ENCODE peak calls at places on chromosomes 12 and 14, in eight cellular contexts. Y is BJ, R is H7, L is upper lobe of right lung, B is right atrium auricular region, S is right lobe of liver, Z is upper lobe of left lung, E is neuronal stem cell. K is an unnamed sample. For H3K36me3 and H3K27me3, the result is how much of the 10 kb centered on the place peaks cover.

GRCh38 chr14:92726135-92726932 is 22.1 kb downstream of the LGMN start:
- DNase-seq in R (no peak), Y (no peak), Z (peak), S (peak), L (peak), B (peak), E (no peak), K (peak)

GRCh38 chr12:14948672-14949071 is 10.3 kb upstream of the ERP27 start:
- DNase-seq in Y (no peak), R (peak), E (no peak), S (no peak), L (no peak), B (no peak), Z (no peak), K (peak)

GRCh38 chr12:33251548-33251947 is 188.1 kb downstream of the SYT10 start:
- DNase-seq in E (no peak), Z (no peak), L (no peak), S (no peak), R (no peak), B (no peak), Y (no peak), K (no peak)

GRCh38 chr12:15244341-15244740 is 23.1 kb upstream of the RERG start:
- DNase-seq in Y (no peak), E (no peak), Z (no peak), S (no peak), L (no peak), R (no peak), B (no peak), K (no peak)

GRCh38 chr14:63949696-63950095 is 96.9 kb downstream of the SYNE2 start:
- DNase-seq in R (no peak), B (no peak), Z (no peak), S (no peak), L (no peak), E (no peak), Y (no peak), K (peak)

GRCh38 chr14:101217972-101218371 is 314.4 kb upstream of the RTL1 start:
- DNase-seq in R (no peak), Z (peak), E (no peak), Y (no peak), S (peak), L (no peak), B (peak), K (no peak)

GRCh38 chr12:62917066-62917465 is 17.9 kb downstream of the PPM1H start:
- DNase-seq in Z (no peak), E (no peak), L (no peak), R (no peak), Y (no peak), B (no peak), S (no peak), K (no peak)

GRCh38 chr12:69024413-69024812 is 91.4 kb upstream of the CPM start:
- DNase-seq in E (no peak), B (no peak), Y (no peak), Z (peak), S (peak), L (peak), R (no peak), K (peak)

GRCh38 chr12:76762556-76762955 is 1.4 kb upstream of the ZDHHC17 start:
- DNase-seq in B (no peak), L (no peak), Y (no peak), R (peak), S (no peak), E (peak), Z (no peak), K (no peak)

GRCh38 chr14:101573289-101573688 is 12.0 kb downstream of the DIO3 start:
- DNase-seq in L (no peak), Y (no peak), E (no peak), S (no peak), B (no peak), Z (no peak), R (no peak), K (no peak)

GRCh38 chr12:52645120-52645761 is 6.8 kb downstream of the KRT2 start:
- DNase-seq in L (no peak), R (no peak), B (no peak), E (no peak), S (no peak), Z (no peak), Y (no peak), K (peak)

DNA sequence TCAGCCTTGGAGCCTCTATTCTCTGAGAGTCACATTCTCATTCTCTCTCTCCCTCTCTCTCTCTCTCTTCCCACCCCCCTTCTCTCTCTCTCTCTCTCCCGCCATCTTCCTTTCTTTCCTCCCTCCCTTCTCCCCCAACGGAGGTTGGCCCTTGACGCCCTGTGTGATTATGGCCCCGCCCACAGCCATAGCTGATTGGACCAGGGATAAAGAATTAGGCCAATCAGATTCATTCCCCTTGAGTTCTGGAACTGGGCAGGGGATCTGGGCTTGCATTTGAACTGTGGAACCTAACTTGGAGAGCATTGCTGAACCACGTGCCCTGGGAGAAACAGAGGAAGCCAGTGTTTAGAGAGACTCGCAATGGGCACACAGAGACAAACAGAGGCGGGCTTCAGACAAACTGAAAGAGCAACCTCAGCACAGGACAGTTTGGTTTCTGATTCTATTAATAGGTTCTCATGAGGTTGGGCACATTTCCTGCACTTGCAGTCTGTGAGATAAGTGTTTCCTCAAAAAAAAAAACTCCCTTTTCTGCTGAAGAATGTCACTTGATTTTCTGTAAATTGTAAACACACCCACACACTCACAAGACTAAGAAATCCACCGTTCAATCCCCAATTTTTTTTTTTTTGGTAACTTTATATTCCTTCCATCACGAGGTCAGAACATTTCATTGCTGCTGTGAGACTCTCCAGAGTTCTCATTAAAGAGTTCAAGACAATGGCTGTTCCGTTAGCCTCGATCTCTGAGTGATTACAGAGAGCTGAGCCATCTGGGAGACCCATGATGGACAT is 3.6 kb upstream of the P2RX7 start:
- DNase-seq in Y (no peak), R (peak), E (no peak), Z (peak), S (peak), B (peak), L (peak), K (peak)
- H3K4me3 ChIP-seq in Y (no peak), R (no peak), E (no peak), Z (peak), S (no peak), B (no peak), L (no peak), K (no peak)

GRCh38 chr12:19144287-19144686 is 14.8 kb downstream of the PLEKHA5 start:
- DNase-seq in R (no peak), L (no peak), S (no peak), Z (no peak), B (no peak), Y (no peak), E (no peak), K (no peak)

GRCh38 chr12:19142499-19142898 is 13.0 kb downstream of the PLEKHA5 start:
- DNase-seq in R (no peak), S (no peak), L (no peak), Y (no peak), Z (no peak), B (no peak), E (no peak), K (no peak)

GRCh38 chr12:19140381-19141236 is 11.1 kb downstream of the PLEKHA5 start:
- DNase-seq in B (no peak), L (no peak), E (no peak), Y (no peak), S (peak), R (no peak), Z (no peak), K (no peak)

GRCh38 chr12:19139795-19140194 is 10.3 kb downstream of the PLEKHA5 start:
- DNase-seq in Y (no peak), E (no peak), L (no peak), S (no peak), B (no peak), R (no peak), Z (no peak), K (no peak)

DNA sequence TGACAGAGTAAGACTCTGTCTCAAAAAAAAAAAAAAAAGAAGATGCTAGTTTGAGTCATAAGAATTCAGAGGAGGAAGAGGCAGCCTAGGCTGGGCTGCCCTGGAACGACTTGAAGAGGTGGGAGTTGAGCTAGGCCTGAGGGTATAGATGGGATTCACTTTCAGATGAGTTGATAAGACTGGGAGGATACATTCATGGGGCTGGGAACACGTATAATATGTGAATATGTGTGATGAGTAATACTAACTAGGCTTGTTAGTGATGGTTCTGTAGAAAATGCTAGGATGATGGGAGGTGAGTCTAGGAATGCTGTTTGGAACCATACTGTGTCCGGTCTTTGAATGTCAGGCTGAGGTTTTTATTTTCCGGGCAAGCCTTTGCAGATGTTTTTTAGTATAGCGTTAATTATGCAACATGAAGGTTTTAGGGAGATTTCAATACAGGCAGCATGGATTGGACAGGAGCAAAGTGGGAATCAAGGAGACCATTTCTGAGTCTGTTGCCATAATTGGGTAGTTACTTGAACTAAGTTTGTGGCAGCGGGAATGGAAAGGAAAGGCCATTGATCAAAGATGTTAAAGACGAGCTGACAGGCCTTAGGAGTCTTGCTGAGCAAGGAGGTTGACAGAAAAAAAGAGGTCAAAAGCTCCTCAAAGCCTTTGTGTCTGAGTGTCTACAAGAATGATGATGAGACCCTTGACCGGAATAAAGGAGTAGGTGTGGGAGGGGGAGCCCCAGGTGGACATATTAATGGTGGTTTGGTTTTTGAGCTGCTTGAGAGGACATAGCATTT is 9.2 kb downstream of the PLEKHA5 start:
- DNase-seq in Y (peak), S (no peak), L (no peak), Z (no peak), R (no peak), E (peak), B (no peak), K (peak)
- H3K36me3 ChIP-seq in Y (under half), S (under half), L (under half), Z (under half), R (under half), E (under half), B (under half), K (under half)

DNA sequence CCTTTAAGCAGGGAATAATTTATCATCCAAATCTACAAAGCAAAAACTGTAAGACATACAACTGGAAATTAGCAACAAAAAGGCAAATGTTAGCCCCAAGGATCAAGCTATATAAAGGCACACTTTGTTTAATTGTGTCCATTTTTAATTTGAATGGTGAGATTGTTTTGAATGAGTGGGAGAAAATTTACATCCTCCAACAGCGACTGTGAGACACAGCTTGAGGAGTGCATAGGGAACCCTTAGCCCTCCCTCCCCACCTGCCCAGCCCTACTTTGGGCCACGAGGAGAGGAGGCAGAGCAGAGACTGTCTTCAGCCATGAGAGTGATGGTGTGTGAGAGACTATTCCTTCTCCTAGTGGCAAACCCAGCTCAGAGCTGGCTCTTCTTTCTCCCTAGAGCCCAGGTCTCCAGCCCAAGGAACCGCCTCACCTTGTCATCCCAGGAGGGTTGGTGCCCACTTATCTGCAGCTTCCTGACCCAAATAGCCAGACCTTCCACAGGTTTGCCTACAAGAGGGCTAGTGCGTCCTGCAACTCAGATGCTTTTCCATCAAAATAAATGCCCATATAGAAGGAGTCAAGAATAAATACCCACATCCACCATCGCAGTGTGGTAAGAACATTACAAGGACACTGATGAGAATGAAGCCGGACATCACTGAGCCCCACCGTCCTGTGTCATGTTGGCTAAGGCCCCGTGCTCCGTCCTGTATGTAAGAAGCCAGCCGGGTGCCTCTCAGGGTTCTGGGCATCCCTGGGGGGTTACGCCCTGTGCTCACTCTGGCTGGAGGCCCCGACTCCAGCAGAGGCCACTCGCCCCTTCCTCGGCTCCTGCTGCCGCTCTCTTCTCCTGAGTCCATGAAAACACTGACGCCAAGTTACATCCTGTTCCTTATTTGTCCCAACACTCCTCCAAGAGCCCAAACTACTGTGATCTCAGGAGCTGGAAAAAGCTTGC is 36.4 kb upstream of the C14orf180 start:
- DNase-seq in Y (no peak), R (peak), L (no peak), Z (no peak), S (no peak), E (no peak), B (no peak), K (no peak)
- H3K27me3 ChIP-seq in Y (under half), R (under half), L (under half), Z (under half), S (under half), E (under half), B (under half), K (under half)

GRCh38 chr12:132161796-132162507 is 17.7 kb downstream of the NOC4L start:
- DNase-seq in E (no peak), L (peak), R (no peak), B (no peak), S (no peak), Y (no peak), Z (no peak), K (no peak)
- H3K4me3 ChIP-seq in E (no peak), L (no peak), R (no peak), B (no peak), S (no peak), Y (no peak), Z (no peak), K (no peak)

DNA sequence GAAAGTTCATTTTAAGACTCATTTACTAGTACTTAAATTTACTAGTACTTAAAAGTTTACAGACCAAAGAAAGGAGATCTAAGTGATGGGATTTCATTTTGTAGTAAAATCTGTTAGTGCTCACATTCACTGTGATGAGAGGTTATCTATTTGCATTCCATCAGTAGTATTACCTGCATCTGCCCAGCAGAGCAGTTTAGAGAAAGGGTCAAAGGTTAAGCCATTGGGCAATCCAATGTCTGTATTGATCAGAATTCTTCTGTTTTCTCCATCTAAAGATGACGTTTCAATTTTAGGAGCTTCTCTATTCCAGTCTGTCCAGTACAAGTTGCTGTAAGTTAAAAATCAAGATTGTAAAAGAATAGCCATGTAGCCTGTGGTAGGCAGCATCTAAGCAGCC is 18.3 kb downstream of the RTRAF start:
- DNase-seq in Y (no peak), B (no peak), E (no peak), R (no peak), Z (no peak), L (no peak), S (no peak), K (no peak)
- H3K36me3 ChIP-seq in Y (under half), B (half or more), E (under half), R (under half), Z (under half), L (half or more), S (under half), K (under half)

DNA sequence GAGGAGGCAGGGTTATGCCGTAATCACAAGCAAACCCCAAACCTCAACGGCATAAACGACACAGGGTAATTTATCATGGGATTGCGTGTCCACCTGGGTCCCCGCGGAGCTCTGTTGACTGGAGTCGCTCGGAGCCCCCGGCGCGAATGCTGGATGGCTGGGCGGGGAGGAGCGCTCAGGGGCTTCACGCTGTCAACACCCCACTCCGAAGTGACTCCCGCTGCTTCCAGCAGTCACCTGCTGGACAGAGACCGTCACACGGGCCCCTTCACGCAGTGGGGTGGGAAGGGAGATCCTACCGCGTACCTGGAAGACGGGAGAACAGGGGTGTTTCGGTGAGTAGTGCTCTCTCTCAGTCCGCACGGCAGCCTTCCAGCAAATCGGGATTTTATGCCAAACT is 4.4 kb upstream of the GALNT9 start:
- DNase-seq in L (no peak), B (no peak), R (no peak), E (no peak), S (no peak), Z (no peak), Y (no peak), K (no peak)
- H3K27me3 ChIP-seq in L (under half), B (under half), R (under half), E (under half), S (under half), Z (under half), Y (under half), K (under half)

GRCh38 chr12:53994691-53995310 is 5.2 kb upstream of the HOXC9 start:
- DNase-seq in S (no peak), L (no peak), Z (no peak), Y (no peak), E (no peak), B (no peak), R (peak), K (no peak)

GRCh38 chr12:53994268-53994690 is 5.7 kb upstream of the HOXC9 start:
- DNase-seq in B (no peak), E (no peak), R (peak), Y (no peak), Z (no peak), L (no peak), S (no peak), K (no peak)

GRCh38 chr12:53996886-53997217 is 3.1 kb upstream of the HOXC9 start:
- DNase-seq in R (no peak), Z (no peak), S (no peak), E (no peak), L (no peak), B (no peak), Y (no peak), K (no peak)

GRCh38 chr12:53996188-53996885 is 3.6 kb upstream of the HOXC9 start:
- DNase-seq in R (no peak), Y (no peak), S (no peak), E (no peak), Z (no peak), B (no peak), L (no peak), K (no peak)

DNA sequence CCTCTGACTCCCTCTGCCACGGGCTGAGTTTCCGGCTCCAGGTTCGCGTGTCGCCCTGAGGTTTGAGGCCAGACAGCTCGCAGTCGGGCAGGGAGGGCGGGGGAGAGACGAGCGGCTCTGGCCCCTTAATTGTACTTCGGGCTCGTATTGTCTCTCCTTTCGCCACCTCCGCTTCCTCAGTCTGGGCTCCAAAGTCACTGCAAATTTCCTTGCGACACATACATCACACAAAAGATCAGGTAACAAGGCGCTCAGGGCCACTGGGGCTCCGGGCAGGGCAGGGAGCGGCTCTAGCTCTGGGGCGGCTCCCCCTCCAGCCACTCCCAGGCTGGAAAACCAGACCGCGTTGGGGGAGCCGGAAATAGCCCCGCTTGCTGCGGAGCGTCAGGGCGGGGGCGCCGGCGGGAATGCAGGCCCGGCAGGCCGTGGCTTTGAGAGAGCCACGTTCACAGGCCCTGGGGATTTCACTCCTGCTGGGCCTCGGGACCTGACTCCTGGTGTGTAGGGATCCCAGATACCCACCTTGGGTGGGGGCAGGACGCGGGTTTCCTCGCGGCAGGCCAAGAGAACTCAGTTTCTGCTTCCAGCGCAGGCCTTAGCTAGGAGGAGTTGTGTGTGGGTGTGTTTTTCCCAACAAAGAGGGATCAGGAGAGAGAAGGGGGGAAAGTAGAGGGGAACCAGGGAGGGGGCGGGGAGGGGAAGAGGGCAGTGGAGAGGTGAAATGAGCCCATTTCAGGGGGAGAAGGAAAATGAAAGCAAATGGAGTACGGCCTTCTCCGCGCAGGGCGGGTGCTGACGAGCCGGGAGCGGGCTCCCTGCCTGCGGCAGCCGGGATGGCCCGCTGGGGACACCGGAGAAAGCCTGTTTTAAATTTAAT is 4.4 kb upstream of the HOXC9 start:
- DNase-seq in R (peak), L (no peak), S (no peak), Y (no peak), B (no peak), E (no peak), Z (no peak), K (no peak)
- H3K4me3 ChIP-seq in R (peak), L (peak), S (peak), Y (no peak), B (peak), E (no peak), Z (peak), K (peak)

GRCh38 chr12:11075642-11076041 is 13.5 kb upstream of the TAS2R46 start:
- DNase-seq in R (no peak), S (no peak), Z (no peak), B (no peak), E (no peak), Y (no peak), L (no peak), K (no peak)

GRCh38 chr12:11081987-11082386 is 10.1 kb downstream of the TAS2R43 start:
- DNase-seq in E (no peak), Y (no peak), L (no peak), S (no peak), B (no peak), Z (no peak), R (no peak), K (no peak)

GRCh38 chr12:11078246-11078645 is 13.9 kb downstream of the TAS2R43 start:
- DNase-seq in Y (no peak), L (no peak), S (no peak), R (no peak), E (no peak), Z (no peak), B (no peak), K (no peak)
- H3K36me3 ChIP-seq in Y (under half), L (under half), S (under half), R (under half), E (under half), Z (under half), B (under half), K (under half)

GRCh38 chr12:32201096-32201495 is 94.4 kb downstream of the BICD1 start:
- DNase-seq in Y (no peak), E (no peak), B (no peak), Z (no peak), R (no peak), L (no peak), S (no peak), K (no peak)
- H3K27me3 ChIP-seq in Y (under half), E (under half), B (under half), Z (under half), R (under half), L (under half), S (under half), K (under half)